ENCODE peak calls at places on chromosome 16, in nine cellular contexts. One of them, this sample, is unnamed.

GRCh38 chr16:81204794-81205680 is 33.5 kb upstream of the BCO1 start:
- DNase-seq in K562: peak; percentile 52
- DNase-seq in transverse colon: peak; percentile 36
- DNase-seq in tibial nerve: no peak
- DNase-seq in H1: no peak
- DNase-seq in esophagus muscularis mucosa: no peak
- DNase-seq in A549: peak; percentile 61
- DNase-seq in SK-N-SH: peak; percentile 62
- DNase-seq in HepG2: peak; percentile 61
- DNase-seq in this sample: peak; percentile 48

GRCh38 chr16:8957061-8957392 is 6.7 kb downstream of the USP7 start:
- DNase-seq in K562: no peak
- DNase-seq in transverse colon: no peak
- DNase-seq in tibial nerve: no peak
- DNase-seq in H1: no peak
- DNase-seq in esophagus muscularis mucosa: no peak
- DNase-seq in A549: no peak
- DNase-seq in SK-N-SH: no peak
- DNase-seq in HepG2: no peak
- DNase-seq in this sample: no peak

GRCh38 chr16:8946544-8946943 is 17.2 kb downstream of the USP7 start:
- DNase-seq in K562: no peak
- DNase-seq in transverse colon: peak; percentile 63
- DNase-seq in tibial nerve: no peak
- DNase-seq in H1: no peak
- DNase-seq in esophagus muscularis mucosa: no peak
- DNase-seq in A549: no peak
- DNase-seq in SK-N-SH: no peak
- DNase-seq in HepG2: no peak
- DNase-seq in this sample: no peak

GRCh38 chr16:60755907-60756306 is 1280.3 kb downstream of the CDH8 start:
- DNase-seq in K562: no peak
- DNase-seq in transverse colon: no peak
- DNase-seq in tibial nerve: no peak
- DNase-seq in H1: no peak
- DNase-seq in esophagus muscularis mucosa: no peak
- DNase-seq in A549: peak; percentile 3
- DNase-seq in SK-N-SH: no peak
- DNase-seq in HepG2: no peak
- DNase-seq in this sample: no peak

GRCh38 chr16:17445421-17445820 is 25.3 kb downstream of the XYLT1 start:
- DNase-seq in K562: no peak
- DNase-seq in transverse colon: no peak
- DNase-seq in tibial nerve: no peak
- DNase-seq in H1: no peak
- DNase-seq in esophagus muscularis mucosa: no peak
- DNase-seq in A549: no peak
- DNase-seq in SK-N-SH: no peak
- DNase-seq in HepG2: no peak
- DNase-seq in this sample: no peak

GRCh38 chr16:74480150-74481029 is 59.1 kb upstream of the CLEC18B start:
- DNase-seq in K562: peak; percentile 24
- DNase-seq in transverse colon: peak; percentile 86
- DNase-seq in tibial nerve: peak; percentile 37
- DNase-seq in H1: no peak
- DNase-seq in esophagus muscularis mucosa: no peak
- DNase-seq in A549: peak; percentile 89
- DNase-seq in SK-N-SH: no peak
- DNase-seq in HepG2: no peak
- DNase-seq in this sample: peak; percentile 49

GRCh38 chr16:88456356-88457292 is 3.5 kb downstream of the ZFPM1 start:
- DNase-seq in K562: no peak
- DNase-seq in transverse colon: no peak
- DNase-seq in tibial nerve: no peak
- DNase-seq in H1: no peak
- DNase-seq in esophagus muscularis mucosa: no peak
- DNase-seq in A549: no peak
- DNase-seq in SK-N-SH: no peak
- DNase-seq in HepG2: no peak
- DNase-seq in this sample: no peak

GRCh38 chr16:48959204-48959603 is 322.4 kb downstream of the CBLN1 start:
- DNase-seq in K562: no peak
- DNase-seq in transverse colon: no peak
- DNase-seq in tibial nerve: no peak
- DNase-seq in H1: no peak
- DNase-seq in esophagus muscularis mucosa: no peak
- DNase-seq in A549: no peak
- DNase-seq in SK-N-SH: no peak
- DNase-seq in HepG2: no peak
- DNase-seq in this sample: no peak

GRCh38 chr16:66326995-66327513 is 39.4 kb upstream of the CDH5 start:
- DNase-seq in K562: peak; percentile 22
- DNase-seq in transverse colon: peak; percentile 21
- DNase-seq in tibial nerve: no peak
- DNase-seq in H1: no peak
- DNase-seq in esophagus muscularis mucosa: no peak
- DNase-seq in A549: no peak
- DNase-seq in SK-N-SH: no peak
- DNase-seq in HepG2: peak; percentile 74
- DNase-seq in this sample: no peak

GRCh38 chr16:19167710-19168172 is 299 bp upstream of the SYT17 start:
- DNase-seq in K562: peak; percentile 73
- DNase-seq in transverse colon: peak; percentile 83
- DNase-seq in tibial nerve: no peak
- DNase-seq in H1: peak; percentile 50
- DNase-seq in esophagus muscularis mucosa: no peak
- DNase-seq in A549: peak; percentile 90
- DNase-seq in SK-N-SH: peak; percentile 93
- DNase-seq in HepG2: peak; percentile 60
- DNase-seq in this sample: peak; percentile 81

GRCh38 chr16:89364603-89365002 is 125.8 kb downstream of the ANKRD11 start:
- DNase-seq in K562: no peak
- DNase-seq in transverse colon: no peak
- DNase-seq in tibial nerve: no peak
- DNase-seq in H1: no peak
- DNase-seq in esophagus muscularis mucosa: no peak
- DNase-seq in A549: no peak
- DNase-seq in SK-N-SH: peak; percentile 75
- DNase-seq in HepG2: no peak
- DNase-seq in this sample: peak; percentile 74

GRCh38 chr16:65758620-65759019 is 607.9 kb upstream of the CDH5 start:
- DNase-seq in K562: no peak
- DNase-seq in transverse colon: no peak
- DNase-seq in tibial nerve: no peak
- DNase-seq in H1: no peak
- DNase-seq in esophagus muscularis mucosa: no peak
- DNase-seq in A549: no peak
- DNase-seq in SK-N-SH: no peak
- DNase-seq in HepG2: no peak
- DNase-seq in this sample: no peak

GRCh38 chr16:31243734-31244670 is 15.8 kb upstream of the ITGAM start:
- DNase-seq in K562: peak; percentile 2
- DNase-seq in transverse colon: no peak
- DNase-seq in tibial nerve: no peak
- DNase-seq in H1: no peak
- DNase-seq in esophagus muscularis mucosa: no peak
- DNase-seq in A549: no peak
- DNase-seq in SK-N-SH: no peak
- DNase-seq in HepG2: no peak
- DNase-seq in this sample: no peak

GRCh38 chr16:47387026-47387734 is 73.7 kb downstream of the ITFG1 start:
- DNase-seq in K562: no peak
- DNase-seq in transverse colon: no peak
- DNase-seq in tibial nerve: no peak
- DNase-seq in H1: no peak
- DNase-seq in esophagus muscularis mucosa: no peak
- DNase-seq in A549: no peak
- DNase-seq in SK-N-SH: no peak
- DNase-seq in HepG2: peak; percentile 38
- DNase-seq in this sample: no peak

GRCh38 chr16:47388705-47389104 is 72.2 kb downstream of the ITFG1 start:
- DNase-seq in K562: no peak
- DNase-seq in transverse colon: no peak
- DNase-seq in tibial nerve: no peak
- DNase-seq in H1: no peak
- DNase-seq in esophagus muscularis mucosa: no peak
- DNase-seq in A549: no peak
- DNase-seq in SK-N-SH: no peak
- DNase-seq in HepG2: no peak
- DNase-seq in this sample: no peak

GRCh38 chr16:47392114-47392513 is 68.7 kb downstream of the ITFG1 start:
- DNase-seq in K562: peak; percentile 10
- DNase-seq in transverse colon: no peak
- DNase-seq in tibial nerve: no peak
- DNase-seq in H1: no peak
- DNase-seq in esophagus muscularis mucosa: no peak
- DNase-seq in A549: no peak
- DNase-seq in SK-N-SH: no peak
- DNase-seq in HepG2: peak; percentile 53
- DNase-seq in this sample: no peak

GRCh38 chr16:47386201-47386718 is 74.6 kb downstream of the ITFG1 start:
- DNase-seq in K562: no peak
- DNase-seq in transverse colon: no peak
- DNase-seq in tibial nerve: no peak
- DNase-seq in H1: no peak
- DNase-seq in esophagus muscularis mucosa: no peak
- DNase-seq in A549: no peak
- DNase-seq in SK-N-SH: no peak
- DNase-seq in HepG2: no peak
- DNase-seq in this sample: no peak
- TF ChIP-seq EP300 in K562: no peak
- TF ChIP-seq EP300 in transverse colon: no peak
- TF ChIP-seq EP300 in tibial nerve: no peak
- TF ChIP-seq EP300 in H1: no peak
- TF ChIP-seq EP300 in esophagus muscularis mucosa: no peak
- TF ChIP-seq EP300 in A549: no peak
- TF ChIP-seq EP300 in SK-N-SH: no peak
- TF ChIP-seq EP300 in HepG2: no peak
- TF ChIP-seq EP300 in this sample: no peak

DNA sequence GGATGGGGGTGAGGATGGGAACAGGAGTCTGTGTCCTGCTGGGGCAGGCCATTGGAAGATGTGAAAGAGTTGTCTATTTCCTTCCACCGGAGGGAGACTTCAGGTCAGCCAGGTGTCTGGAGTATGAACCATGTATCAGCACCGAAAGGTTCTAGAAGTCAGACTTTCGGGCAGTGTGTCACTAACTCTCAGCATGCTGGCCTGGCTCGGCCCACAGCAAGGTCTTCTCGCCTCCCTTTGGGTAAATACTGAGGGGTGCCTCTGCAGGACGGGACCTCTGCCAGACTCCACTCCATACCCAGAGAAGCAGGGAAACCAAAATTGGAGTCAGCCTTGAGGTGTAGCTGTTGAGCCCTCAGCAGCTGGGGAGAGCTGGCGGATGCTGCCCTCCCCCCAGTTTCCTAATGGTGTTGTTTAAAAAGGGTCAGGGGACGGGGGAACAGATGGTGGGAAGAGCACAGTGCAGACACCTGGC is 507 bp downstream of the CIITA start:
- DNase-seq in K562: no peak
- DNase-seq in transverse colon: no peak
- DNase-seq in tibial nerve: no peak
- DNase-seq in H1: no peak
- DNase-seq in esophagus muscularis mucosa: no peak
- DNase-seq in A549: no peak
- DNase-seq in SK-N-SH: no peak
- DNase-seq in HepG2: no peak
- DNase-seq in this sample: no peak
- TF ChIP-seq CTCF in K562: no peak
- TF ChIP-seq CTCF in transverse colon: no peak
- TF ChIP-seq CTCF in tibial nerve: no peak
- TF ChIP-seq CTCF in H1: peak; percentile 44
- TF ChIP-seq CTCF in esophagus muscularis mucosa: no peak
- TF ChIP-seq CTCF in A549: no peak
- TF ChIP-seq CTCF in SK-N-SH: no peak
- TF ChIP-seq CTCF in HepG2: no peak
- TF ChIP-seq CTCF in this sample: no peak

GRCh38 chr16:11082860-11083388 is 138.6 kb downstream of the CLEC16A start:
- DNase-seq in K562: no peak
- DNase-seq in transverse colon: no peak
- DNase-seq in tibial nerve: no peak
- DNase-seq in H1: no peak
- DNase-seq in esophagus muscularis mucosa: no peak
- DNase-seq in A549: no peak
- DNase-seq in SK-N-SH: no peak
- DNase-seq in HepG2: no peak
- DNase-seq in this sample: no peak

GRCh38 chr16:11087691-11088431 is 143.5 kb downstream of the CLEC16A start:
- DNase-seq in K562: no peak
- DNase-seq in transverse colon: no peak
- DNase-seq in tibial nerve: no peak
- DNase-seq in H1: no peak
- DNase-seq in esophagus muscularis mucosa: no peak
- DNase-seq in A549: no peak
- DNase-seq in SK-N-SH: no peak
- DNase-seq in HepG2: no peak
- DNase-seq in this sample: no peak

GRCh38 chr16:11082108-11082859 is 137.9 kb downstream of the CLEC16A start:
- DNase-seq in K562: no peak
- DNase-seq in transverse colon: no peak
- DNase-seq in tibial nerve: no peak
- DNase-seq in H1: no peak
- DNase-seq in esophagus muscularis mucosa: no peak
- DNase-seq in A549: no peak
- DNase-seq in SK-N-SH: no peak
- DNase-seq in HepG2: no peak
- DNase-seq in this sample: no peak

GRCh38 chr16:11085025-11085485 is 140.7 kb downstream of the CLEC16A start:
- DNase-seq in K562: no peak
- DNase-seq in transverse colon: no peak
- DNase-seq in tibial nerve: no peak
- DNase-seq in H1: no peak
- DNase-seq in esophagus muscularis mucosa: no peak
- DNase-seq in A549: no peak
- DNase-seq in SK-N-SH: peak; percentile 67
- DNase-seq in HepG2: no peak
- DNase-seq in this sample: no peak

GRCh38 chr16:11084484-11085024 is 140.2 kb downstream of the CLEC16A start:
- DNase-seq in K562: peak; percentile 55
- DNase-seq in transverse colon: no peak
- DNase-seq in tibial nerve: no peak
- DNase-seq in H1: no peak
- DNase-seq in esophagus muscularis mucosa: no peak
- DNase-seq in A549: no peak
- DNase-seq in SK-N-SH: no peak
- DNase-seq in HepG2: peak; percentile 23
- DNase-seq in this sample: no peak
- TF ChIP-seq EP300 in K562: no peak
- TF ChIP-seq EP300 in transverse colon: no peak
- TF ChIP-seq EP300 in tibial nerve: no peak
- TF ChIP-seq EP300 in H1: no peak
- TF ChIP-seq EP300 in esophagus muscularis mucosa: no peak
- TF ChIP-seq EP300 in A549: no peak
- TF ChIP-seq EP300 in SK-N-SH: peak; percentile 74
- TF ChIP-seq EP300 in HepG2: no peak
- TF ChIP-seq EP300 in this sample: no peak

DNA sequence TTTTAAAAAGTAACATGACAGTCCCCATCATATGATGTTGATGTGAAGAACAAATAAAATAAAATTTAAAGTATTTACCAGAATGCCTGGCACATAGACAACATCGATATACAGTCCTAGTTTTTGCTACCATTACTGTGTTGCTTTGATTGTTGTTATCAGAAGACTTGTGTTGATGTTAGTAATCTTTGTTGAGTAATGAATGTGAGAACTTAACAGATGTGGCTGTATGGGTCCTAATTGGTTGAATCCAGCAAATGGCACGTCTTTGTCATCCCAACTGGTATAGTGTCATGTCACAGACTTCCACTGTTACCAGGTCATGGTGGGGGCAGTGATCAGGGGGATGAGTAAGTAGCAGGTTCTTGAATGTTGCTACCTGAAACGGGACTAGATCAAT is 1151.4 kb upstream of the CDH8 start:
- DNase-seq in K562: no peak
- DNase-seq in transverse colon: no peak
- DNase-seq in tibial nerve: no peak
- DNase-seq in H1: no peak
- DNase-seq in esophagus muscularis mucosa: no peak
- DNase-seq in A549: no peak
- DNase-seq in SK-N-SH: no peak
- DNase-seq in HepG2: no peak
- DNase-seq in this sample: no peak
- TF ChIP-seq CTCF in K562: no peak
- TF ChIP-seq CTCF in transverse colon: no peak
- TF ChIP-seq CTCF in tibial nerve: no peak
- TF ChIP-seq CTCF in H1: no peak
- TF ChIP-seq CTCF in esophagus muscularis mucosa: no peak
- TF ChIP-seq CTCF in A549: no peak
- TF ChIP-seq CTCF in SK-N-SH: no peak
- TF ChIP-seq CTCF in HepG2: no peak
- TF ChIP-seq CTCF in this sample: no peak

This sample was measured in stomach.